ENCODE peak calls at places on chromosomes 6 and 20, in nine cellular contexts. Z is astrocyte, U is GM12865, B is brain microvascular endothelial cell, C is LHCN-M2, S is heart right ventricle, H is skeletal muscle cell, X is memory B cell, K is mesendoderm. W is an unnamed sample.

GRCh38 chr6:167153523-167153959 is 4.2 kb downstream of the GPR31 start:
- DNase-seq in Z (peak; percentile 67), U (peak; percentile 86), B (peak; percentile 12), C (peak; percentile 2), S (no peak), H (no peak), X (no peak), K (no peak), W (no peak)

GRCh38 chr6:164554700-164555479 is 754.5 kb downstream of the C6orf118 start:
- DNase-seq in Z (no peak), U (no peak), B (no peak), C (peak; percentile 9), S (no peak), H (no peak), X (no peak), K (no peak), W (no peak)

GRCh38 chr20:37192137-37192854 is 12.9 kb upstream of the MROH8 start:
- DNase-seq in Z (peak; percentile 76), U (peak; percentile 82), B (peak; percentile 88), C (peak; percentile 80), S (peak; percentile 82), H (peak; percentile 59), X (peak; percentile 74), K (peak; percentile 77), W (peak; percentile 64)

GRCh38 chr6:149864578-149865535 is 698 bp upstream of the LRP11 start:
- DNase-seq in Z (peak; percentile 48), U (peak; percentile 54), B (peak; percentile 79), C (peak; percentile 72), S (no peak), H (no peak), X (peak; percentile 22), K (peak; percentile 73), W (no peak)

GRCh38 chr20:19977373-19977770 is 39.8 kb upstream of the NAA20 start:
- DNase-seq in Z (peak; percentile 69), U (no peak), B (no peak), C (peak; percentile 69), S (no peak), H (no peak), X (no peak), K (no peak), W (no peak)

GRCh38 chr6:104995989-104996617 is 39.2 kb downstream of the LIN28B start:
- DNase-seq in Z (peak; percentile 11), U (peak; percentile 13), B (no peak), C (peak; percentile 59), S (no peak), H (peak; percentile 41), X (no peak), K (peak; percentile 81), W (no peak)

GRCh38 chr6:45376310-45377040 is 1.3 kb downstream of the SUPT3H start:
- DNase-seq in Z (peak; percentile 59), U (no peak), B (peak; percentile 19), C (no peak), S (no peak), H (no peak), X (no peak), K (peak; percentile 50), W (no peak)

GRCh38 chr6:163180874-163181541 is 233.5 kb upstream of the QKI start:
- DNase-seq in Z (peak; percentile 36), U (peak; percentile 9), B (peak; percentile 63), C (peak; percentile 38), S (peak; percentile 82), H (peak; percentile 14), X (no peak), K (peak; percentile 95), W (no peak)

GRCh38 chr6:128346569-128346968 is 173.8 kb downstream of the PTPRK start:
- DNase-seq in Z (no peak), U (no peak), B (no peak), C (no peak), S (no peak), H (no peak), X (no peak), K (no peak), W (no peak)

GRCh38 chr6:49826743-49827406 is 39.5 kb downstream of the CRISP1 start:
- DNase-seq in Z (no peak), U (peak; percentile 33), B (no peak), C (no peak), S (no peak), H (no peak), X (no peak), K (no peak), W (no peak)

GRCh38 chr20:59455392-59456341 is 148.7 kb upstream of the PHACTR3 start:
- DNase-seq in Z (no peak), U (peak; percentile 3), B (no peak), C (no peak), S (peak; percentile 28), H (peak; percentile 0), X (no peak), K (peak; percentile 42), W (no peak)

GRCh38 chr20:25147716-25148115 is 47.8 kb upstream of the ENTPD6 start:
- DNase-seq in Z (no peak), U (no peak), B (no peak), C (no peak), S (no peak), H (no peak), X (no peak), K (no peak), W (no peak)

GRCh38 chr6:157020398-157021266 is 243.5 kb downstream of the ARID1B start:
- DNase-seq in Z (peak; percentile 52), U (peak; percentile 91), B (peak; percentile 47), C (peak; percentile 70), S (peak; percentile 62), H (peak; percentile 24), X (no peak), K (peak; percentile 89), W (no peak)

GRCh38 chr20:1377341-1377871 is 15.4 kb downstream of the FKBP1A start:
- DNase-seq in Z (no peak), U (peak; percentile 58), B (no peak), C (no peak), S (no peak), H (no peak), X (no peak), K (no peak), W (no peak)

GRCh38 chr6:137282253-137282652 is 63.1 kb upstream of the IFNGR1 start:
- DNase-seq in Z (no peak), U (peak; percentile 62), B (no peak), C (no peak), S (no peak), H (no peak), X (no peak), K (no peak), W (no peak)

W was measured in retinal pigment epithelial cell.